ENCODE peak calls at places on chromosomes 13 and 19, in ten cellular contexts. One of them, this sample, is unnamed.

GRCh38 chr13:111399334-111399733 is 78.9 kb downstream of the TEX29 start:
- DNase-seq in naive thymus-derived CD4-positive, alpha-beta T cell: no peak
- DNase-seq in cardiac muscle cell: no peak
- DNase-seq in thoracic aorta: no peak
- DNase-seq in neuronal stem cell: no peak
- DNase-seq in tibial artery: peak; percentile 14
- DNase-seq in heart right ventricle: no peak
- DNase-seq in tibial nerve: no peak
- DNase-seq in A549: no peak
- DNase-seq in PC-9: no peak
- DNase-seq in this sample: no peak

GRCh38 chr13:109749365-109749764 is 37.0 kb downstream of the IRS2 start:
- DNase-seq in neuronal stem cell: no peak
- DNase-seq in tibial nerve: no peak
- DNase-seq in A549: no peak
- DNase-seq in heart right ventricle: no peak
- DNase-seq in naive thymus-derived CD4-positive, alpha-beta T cell: no peak
- DNase-seq in tibial artery: no peak
- DNase-seq in PC-9: no peak
- DNase-seq in cardiac muscle cell: no peak
- DNase-seq in thoracic aorta: no peak
- DNase-seq in this sample: no peak

GRCh38 chr13:59111711-59112110 is 1052.0 kb downstream of the DIAPH3 start:
- DNase-seq in naive thymus-derived CD4-positive, alpha-beta T cell: no peak
- DNase-seq in tibial artery: no peak
- DNase-seq in heart right ventricle: no peak
- DNase-seq in tibial nerve: no peak
- DNase-seq in A549: no peak
- DNase-seq in thoracic aorta: no peak
- DNase-seq in neuronal stem cell: no peak
- DNase-seq in PC-9: no peak
- DNase-seq in cardiac muscle cell: peak; percentile 87
- DNase-seq in this sample: no peak

GRCh38 chr13:49411353-49411752 is 32.5 kb downstream of the CAB39L start:
- DNase-seq in PC-9: no peak
- DNase-seq in tibial artery: no peak
- DNase-seq in A549: no peak
- DNase-seq in naive thymus-derived CD4-positive, alpha-beta T cell: no peak
- DNase-seq in tibial nerve: no peak
- DNase-seq in heart right ventricle: no peak
- DNase-seq in cardiac muscle cell: no peak
- DNase-seq in thoracic aorta: no peak
- DNase-seq in neuronal stem cell: no peak
- DNase-seq in this sample: no peak

GRCh38 chr13:38697628-38698333 is 10.9 kb downstream of the FREM2 start:
- DNase-seq in neuronal stem cell: no peak
- DNase-seq in tibial nerve: no peak
- DNase-seq in naive thymus-derived CD4-positive, alpha-beta T cell: no peak
- DNase-seq in PC-9: no peak
- DNase-seq in heart right ventricle: no peak
- DNase-seq in A549: no peak
- DNase-seq in thoracic aorta: no peak
- DNase-seq in cardiac muscle cell: peak; percentile 3
- DNase-seq in tibial artery: no peak
- DNase-seq in this sample: no peak

GRCh38 chr19:54137913-54138776 is 583 bp downstream of the CNOT3 start:
- DNase-seq in naive thymus-derived CD4-positive, alpha-beta T cell: no peak
- DNase-seq in thoracic aorta: no peak
- DNase-seq in tibial nerve: no peak
- DNase-seq in A549: no peak
- DNase-seq in tibial artery: no peak
- DNase-seq in neuronal stem cell: no peak
- DNase-seq in PC-9: no peak
- DNase-seq in cardiac muscle cell: no peak
- DNase-seq in heart right ventricle: no peak
- DNase-seq in this sample: peak; percentile 43

GRCh38 chr13:71320452-71320851 is 546.6 kb downstream of the DACH1 start:
- DNase-seq in naive thymus-derived CD4-positive, alpha-beta T cell: no peak
- DNase-seq in heart right ventricle: no peak
- DNase-seq in A549: no peak
- DNase-seq in cardiac muscle cell: peak; percentile 53
- DNase-seq in tibial artery: no peak
- DNase-seq in PC-9: no peak
- DNase-seq in thoracic aorta: no peak
- DNase-seq in tibial nerve: no peak
- DNase-seq in neuronal stem cell: no peak
- DNase-seq in this sample: peak; percentile 7

GRCh38 chr19:2223959-2224358 is 12.2 kb downstream of the PLEKHJ1 start:
- DNase-seq in neuronal stem cell: no peak
- DNase-seq in A549: no peak
- DNase-seq in naive thymus-derived CD4-positive, alpha-beta T cell: no peak
- DNase-seq in PC-9: no peak
- DNase-seq in tibial artery: no peak
- DNase-seq in tibial nerve: no peak
- DNase-seq in cardiac muscle cell: no peak
- DNase-seq in thoracic aorta: no peak
- DNase-seq in heart right ventricle: no peak
- DNase-seq in this sample: no peak

GRCh38 chr19:14772467-14772866 is 5.9 kb downstream of the ADGRE2 start:
- DNase-seq in neuronal stem cell: no peak
- DNase-seq in PC-9: no peak
- DNase-seq in tibial nerve: no peak
- DNase-seq in A549: no peak
- DNase-seq in thoracic aorta: no peak
- DNase-seq in heart right ventricle: no peak
- DNase-seq in naive thymus-derived CD4-positive, alpha-beta T cell: no peak
- DNase-seq in cardiac muscle cell: no peak
- DNase-seq in tibial artery: no peak
- DNase-seq in this sample: no peak

GRCh38 chr13:113920173-113920572 is 53.7 kb downstream of the C13orf46 start:
- DNase-seq in naive thymus-derived CD4-positive, alpha-beta T cell: no peak
- DNase-seq in PC-9: no peak
- DNase-seq in tibial nerve: no peak
- DNase-seq in A549: no peak
- DNase-seq in neuronal stem cell: no peak
- DNase-seq in cardiac muscle cell: no peak
- DNase-seq in tibial artery: no peak
- DNase-seq in heart right ventricle: no peak
- DNase-seq in thoracic aorta: no peak
- DNase-seq in this sample: no peak

GRCh38 chr19:7897289-7897688 is 6.4 kb upstream of the MAP2K7 start:
- DNase-seq in naive thymus-derived CD4-positive, alpha-beta T cell: no peak
- DNase-seq in A549: no peak
- DNase-seq in tibial artery: no peak
- DNase-seq in PC-9: no peak
- DNase-seq in cardiac muscle cell: no peak
- DNase-seq in heart right ventricle: no peak
- DNase-seq in neuronal stem cell: no peak
- DNase-seq in thoracic aorta: no peak
- DNase-seq in tibial nerve: no peak
- DNase-seq in this sample: no peak

GRCh38 chr19:17137417-17137816 is 61.8 kb downstream of the MYO9B start:
- DNase-seq in heart right ventricle: peak; percentile 46
- DNase-seq in thoracic aorta: no peak
- DNase-seq in PC-9: no peak
- DNase-seq in tibial nerve: no peak
- DNase-seq in tibial artery: no peak
- DNase-seq in naive thymus-derived CD4-positive, alpha-beta T cell: no peak
- DNase-seq in cardiac muscle cell: no peak
- DNase-seq in A549: no peak
- DNase-seq in neuronal stem cell: no peak
- DNase-seq in this sample: no peak

GRCh38 chr19:36916991-36917390 is 859 bp downstream of the ZNF568 start:
- DNase-seq in naive thymus-derived CD4-positive, alpha-beta T cell: no peak
- DNase-seq in A549: no peak
- DNase-seq in cardiac muscle cell: peak; percentile 46
- DNase-seq in PC-9: no peak
- DNase-seq in heart right ventricle: no peak
- DNase-seq in tibial nerve: no peak
- DNase-seq in neuronal stem cell: peak; percentile 0
- DNase-seq in tibial artery: no peak
- DNase-seq in thoracic aorta: no peak
- DNase-seq in this sample: peak; percentile 49

GRCh38 chr13:51805925-51806324 is 2.0 kb upstream of the DHRS12 start:
- DNase-seq in A549: no peak
- DNase-seq in tibial nerve: no peak
- DNase-seq in cardiac muscle cell: no peak
- DNase-seq in thoracic aorta: no peak
- DNase-seq in PC-9: no peak
- DNase-seq in naive thymus-derived CD4-positive, alpha-beta T cell: no peak
- DNase-seq in tibial artery: no peak
- DNase-seq in heart right ventricle: no peak
- DNase-seq in neuronal stem cell: no peak
- DNase-seq in this sample: no peak

GRCh38 chr13:74129500-74130144 is 4.6 kb downstream of the KLF12 start:
- DNase-seq in neuronal stem cell: no peak
- DNase-seq in naive thymus-derived CD4-positive, alpha-beta T cell: peak; percentile 16
- DNase-seq in cardiac muscle cell: no peak
- DNase-seq in tibial nerve: no peak
- DNase-seq in thoracic aorta: no peak
- DNase-seq in A549: no peak
- DNase-seq in PC-9: no peak
- DNase-seq in heart right ventricle: peak; percentile 12
- DNase-seq in tibial artery: no peak
- DNase-seq in this sample: peak; percentile 39
- H3K4me3 ChIP-seq in neuronal stem cell: no peak overlapping the region
- H3K4me3 ChIP-seq in naive thymus-derived CD4-positive, alpha-beta T cell: peak overlapping the region; percentile 3
- H3K4me3 ChIP-seq in cardiac muscle cell: no peak overlapping the region
- H3K4me3 ChIP-seq in tibial nerve: no peak overlapping the region
- H3K4me3 ChIP-seq in thoracic aorta: peak overlapping the region; percentile 3
- H3K4me3 ChIP-seq in A549: no peak overlapping the region
- H3K4me3 ChIP-seq in PC-9: no peak overlapping the region
- H3K4me3 ChIP-seq in heart right ventricle: no peak overlapping the region
- H3K4me3 ChIP-seq in tibial artery: no peak overlapping the region
- H3K4me3 ChIP-seq in this sample: no peak overlapping the region

DNA sequence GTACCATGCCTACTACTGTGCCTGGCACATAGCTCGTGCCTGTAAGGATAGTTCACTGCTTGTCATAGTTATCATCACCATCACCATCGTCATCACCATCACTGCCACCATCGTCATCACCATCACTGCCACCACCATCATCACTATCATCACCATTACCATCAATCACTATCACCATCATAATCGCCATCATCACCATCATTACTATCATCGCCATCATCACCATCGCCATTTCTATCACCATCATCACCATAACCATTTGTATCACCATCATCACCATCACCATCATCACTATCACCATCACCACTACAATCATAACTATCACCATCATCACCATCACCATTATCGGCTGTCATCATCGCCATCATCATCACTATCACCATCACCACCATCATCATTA is 107.1 kb downstream of the TUBA3C start:
- DNase-seq in A549: no peak
- DNase-seq in tibial artery: no peak
- DNase-seq in naive thymus-derived CD4-positive, alpha-beta T cell: no peak
- DNase-seq in neuronal stem cell: no peak
- DNase-seq in PC-9: no peak
- DNase-seq in cardiac muscle cell: no peak
- DNase-seq in tibial nerve: no peak
- DNase-seq in thoracic aorta: no peak
- DNase-seq in heart right ventricle: no peak
- DNase-seq in this sample: no peak
- H3K9me3 ChIP-seq in A549: no peaks in the 10 kb centered on the region
- H3K9me3 ChIP-seq in tibial artery: no peaks in the 10 kb centered on the region
- H3K9me3 ChIP-seq in naive thymus-derived CD4-positive, alpha-beta T cell: no peaks in the 10 kb centered on the region
- H3K9me3 ChIP-seq in neuronal stem cell: peaks cover 44% of the 10 kb centered on the region
- H3K9me3 ChIP-seq in PC-9: no peaks in the 10 kb centered on the region
- H3K9me3 ChIP-seq in cardiac muscle cell: no peaks in the 10 kb centered on the region
- H3K9me3 ChIP-seq in tibial nerve: no peaks in the 10 kb centered on the region
- H3K9me3 ChIP-seq in thoracic aorta: peaks cover 3% of the 10 kb centered on the region
- H3K9me3 ChIP-seq in heart right ventricle: peaks cover 8% of the 10 kb centered on the region
- H3K9me3 ChIP-seq in this sample: no peaks in the 10 kb centered on the region

GRCh38 chr19:49565261-49565660 is 15.1 kb downstream of the NOSIP start:
- DNase-seq in heart right ventricle: peak; percentile 70
- DNase-seq in cardiac muscle cell: peak; percentile 67
- DNase-seq in naive thymus-derived CD4-positive, alpha-beta T cell: peak; percentile 46
- DNase-seq in tibial artery: peak; percentile 62
- DNase-seq in PC-9: peak; percentile 3
- DNase-seq in neuronal stem cell: no peak
- DNase-seq in thoracic aorta: no peak
- DNase-seq in tibial nerve: peak; percentile 61
- DNase-seq in A549: no peak
- DNase-seq in this sample: no peak

GRCh38 chr19:49560358-49560900 is 19.9 kb downstream of the NOSIP start:
- DNase-seq in neuronal stem cell: no peak
- DNase-seq in heart right ventricle: peak; percentile 45
- DNase-seq in thoracic aorta: no peak
- DNase-seq in tibial artery: peak; percentile 46
- DNase-seq in PC-9: no peak
- DNase-seq in tibial nerve: peak; percentile 61
- DNase-seq in A549: no peak
- DNase-seq in cardiac muscle cell: no peak
- DNase-seq in naive thymus-derived CD4-positive, alpha-beta T cell: no peak
- DNase-seq in this sample: no peak

GRCh38 chr19:49566302-49566701 is 14.1 kb downstream of the NOSIP start:
- DNase-seq in naive thymus-derived CD4-positive, alpha-beta T cell: no peak
- DNase-seq in tibial nerve: no peak
- DNase-seq in neuronal stem cell: no peak
- DNase-seq in tibial artery: no peak
- DNase-seq in thoracic aorta: no peak
- DNase-seq in heart right ventricle: no peak
- DNase-seq in PC-9: peak; percentile 31
- DNase-seq in cardiac muscle cell: no peak
- DNase-seq in A549: no peak
- DNase-seq in this sample: no peak

GRCh38 chr19:49567722-49568454 is 12.5 kb downstream of the NOSIP start:
- DNase-seq in cardiac muscle cell: peak; percentile 47
- DNase-seq in neuronal stem cell: no peak
- DNase-seq in naive thymus-derived CD4-positive, alpha-beta T cell: peak; percentile 89
- DNase-seq in thoracic aorta: no peak
- DNase-seq in PC-9: peak; percentile 36
- DNase-seq in heart right ventricle: no peak
- DNase-seq in A549: no peak
- DNase-seq in tibial artery: no peak
- DNase-seq in tibial nerve: no peak
- DNase-seq in this sample: peak; percentile 89

GRCh38 chr19:49564616-49565045 is 15.7 kb downstream of the NOSIP start:
- DNase-seq in cardiac muscle cell: no peak
- DNase-seq in heart right ventricle: no peak
- DNase-seq in A549: no peak
- DNase-seq in tibial artery: no peak
- DNase-seq in thoracic aorta: no peak
- DNase-seq in neuronal stem cell: no peak
- DNase-seq in naive thymus-derived CD4-positive, alpha-beta T cell: no peak
- DNase-seq in tibial nerve: no peak
- DNase-seq in PC-9: peak; percentile 28
- DNase-seq in this sample: no peak
- H3K4me3 ChIP-seq in cardiac muscle cell: no peak overlapping the region
- H3K4me3 ChIP-seq in heart right ventricle: no peak overlapping the region
- H3K4me3 ChIP-seq in A549: no peak overlapping the region
- H3K4me3 ChIP-seq in tibial artery: no peak overlapping the region
- H3K4me3 ChIP-seq in thoracic aorta: no peak overlapping the region
- H3K4me3 ChIP-seq in neuronal stem cell: no peak overlapping the region
- H3K4me3 ChIP-seq in naive thymus-derived CD4-positive, alpha-beta T cell: peak overlapping the region; percentile 31
- H3K4me3 ChIP-seq in tibial nerve: no peak overlapping the region
- H3K4me3 ChIP-seq in PC-9: no peak overlapping the region
- H3K4me3 ChIP-seq in this sample: no peak overlapping the region

DNA sequence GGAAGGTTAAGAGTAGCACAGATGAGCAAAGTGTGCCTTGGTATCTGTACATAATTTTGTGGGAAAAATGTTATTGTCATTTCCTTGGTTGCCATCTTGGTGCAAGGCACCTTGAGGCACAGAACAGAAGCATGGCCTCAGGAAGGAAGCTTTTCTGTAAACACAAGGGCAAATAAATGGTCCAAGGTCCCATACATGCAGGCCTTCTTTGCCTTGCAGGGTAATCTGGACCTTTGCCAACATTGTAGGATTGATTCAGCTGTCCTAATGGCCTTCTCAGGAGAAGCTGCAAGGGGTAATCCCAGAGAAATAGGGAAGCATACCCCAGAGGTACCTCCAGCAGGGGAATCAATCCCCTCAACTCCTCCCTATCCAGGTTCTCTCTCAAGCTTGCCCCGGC is 9.0 kb upstream of the MLLT1 start:
- DNase-seq in PC-9: no peak
- DNase-seq in neuronal stem cell: no peak
- DNase-seq in thoracic aorta: no peak
- DNase-seq in naive thymus-derived CD4-positive, alpha-beta T cell: no peak
- DNase-seq in cardiac muscle cell: no peak
- DNase-seq in tibial artery: no peak
- DNase-seq in A549: no peak
- DNase-seq in tibial nerve: no peak
- DNase-seq in heart right ventricle: no peak
- DNase-seq in this sample: no peak
- H3K9me3 ChIP-seq in PC-9: no peaks in the 10 kb centered on the region
- H3K9me3 ChIP-seq in neuronal stem cell: peaks cover 47% of the 10 kb centered on the region
- H3K9me3 ChIP-seq in thoracic aorta: peaks cover 49% of the 10 kb centered on the region
- H3K9me3 ChIP-seq in naive thymus-derived CD4-positive, alpha-beta T cell: peaks cover 21% of the 10 kb centered on the region
- H3K9me3 ChIP-seq in cardiac muscle cell: no peaks in the 10 kb centered on the region
- H3K9me3 ChIP-seq in tibial artery: no peaks in the 10 kb centered on the region
- H3K9me3 ChIP-seq in A549: peaks cover 15% of the 10 kb centered on the region
- H3K9me3 ChIP-seq in tibial nerve: peaks cover 31% of the 10 kb centered on the region
- H3K9me3 ChIP-seq in heart right ventricle: peaks cover 71% of the 10 kb centered on the region
- H3K9me3 ChIP-seq in this sample: peaks cover 70% of the 10 kb centered on the region